ENCODE peak calls at places on chromosome 10, in seven cellular contexts. O, P, A, F, I, W and N are unnamed samples.

GRCh38 chr10:88474884-88475844 is 108.0 kb downstream of the RNLS start:
- DNase-seq in P (no peak), F (no peak), O (no peak), W (no peak), I (no peak), A (no peak), N (no peak)

GRCh38 chr10:83725567-83725966 is 413.7 kb upstream of the GHITM start:
- DNase-seq in F (no peak), P (no peak), I (no peak), W (no peak), A (no peak), O (no peak), N (no peak)

GRCh38 chr10:34498821-34499220 is 316.3 kb downstream of the PARD3 start:
- DNase-seq in A (no peak), O (no peak), F (no peak), W (no peak), I (no peak), P (no peak), N (no peak)

GRCh38 chr10:22714524-22715289 is at the start of gene PIP4K2A:
- DNase-seq in W (peak; percentile 21), O (peak; percentile 82), F (peak; percentile 73), A (peak; percentile 72), I (peak; percentile 15), P (peak; percentile 67), N (no peak)

GRCh38 chr10:10644317-10645111 is 373.2 kb upstream of the CELF2 start:
- DNase-seq in A (no peak), F (no peak), O (no peak), W (peak; percentile 68), I (no peak), P (peak; percentile 77), N (no peak)

GRCh38 chr10:94938383-94938782 is at the start of gene CYP2C9:
- DNase-seq in F (no peak), I (no peak), W (no peak), A (peak; percentile 82), P (no peak), O (no peak), N (no peak)

GRCh38 chr10:3635248-3635647 is 149.8 kb downstream of the KLF6 start:
- DNase-seq in P (no peak), W (no peak), F (no peak), A (no peak), I (no peak), O (no peak), N (no peak)

GRCh38 chr10:125043824-125044658 is 102.1 kb downstream of the ZRANB1 start:
- DNase-seq in I (no peak), W (no peak), A (no peak), F (no peak), P (peak; percentile 25), O (no peak), N (no peak)

GRCh38 chr10:53619678-53620077 is 847.1 kb upstream of the MBL2 start:
- DNase-seq in I (no peak), W (no peak), A (no peak), O (no peak), P (no peak), F (no peak), N (no peak)

GRCh38 chr10:132589681-132590080 is 52.1 kb downstream of the INPP5A start:
- DNase-seq in A (no peak), F (no peak), I (no peak), W (no peak), O (no peak), P (no peak), N (no peak)

GRCh38 chr10:72846225-72846624 is 47.3 kb upstream of the OIT3 start:
- DNase-seq in W (peak; percentile 71), F (no peak), P (peak; percentile 89), O (no peak), A (no peak), I (peak; percentile 74), N (peak; percentile 44)

GRCh38 chr10:19488592-19489280 is 327.5 kb upstream of the PLXDC2 start:
- DNase-seq in W (no peak), P (no peak), F (no peak), A (no peak), I (no peak), O (peak; percentile 65), N (no peak)

GRCh38 chr10:95728535-95728934 is 27.4 kb upstream of the ENTPD1 start:
- DNase-seq in A (no peak), O (no peak), P (peak; percentile 3), I (no peak), W (peak; percentile 18), F (no peak), N (no peak)

GRCh38 chr10:133163889-133164815 is 4.1 kb downstream of the KNDC1 start:
- DNase-seq in O (peak; percentile 51), P (no peak), A (no peak), F (no peak), W (no peak), I (no peak), N (no peak)

GRCh38 chr10:114704720-114705119 is 46.6 kb upstream of the ABLIM1 start:
- DNase-seq in I (no peak), F (no peak), O (no peak), W (no peak), A (no peak), P (no peak), N (no peak)

GRCh38 chr10:99714446-99714845 is 17.5 kb downstream of the COX15 start:
- DNase-seq in P (no peak), F (no peak), W (no peak), A (no peak), O (no peak), I (no peak), N (no peak)

GRCh38 chr10:131912620-131913019 is 11.8 kb downstream of the PPP2R2D start:
- DNase-seq in W (no peak), F (no peak), I (no peak), A (no peak), P (no peak), O (peak; percentile 5), N (no peak)

GRCh38 chr10:88082391-88082790 is 219.0 kb downstream of the PTEN start:
- DNase-seq in A (no peak), O (no peak), P (no peak), F (no peak), W (no peak), I (no peak), N (no peak)

GRCh38 chr10:58359541-58359940 is 24.7 kb downstream of the UBE2D1 start:
- DNase-seq in I (no peak), A (no peak), O (no peak), F (no peak), P (no peak), W (no peak), N (no peak)

GRCh38 chr10:52965938-52966401 is 193.4 kb upstream of the MBL2 start:
- DNase-seq in A (no peak), P (no peak), F (no peak), O (no peak), I (no peak), W (no peak), N (no peak)

GRCh38 chr10:43223056-43223455 is 43.8 kb downstream of the RASGEF1A start:
- DNase-seq in W (no peak), P (no peak), A (no peak), F (no peak), I (no peak), O (no peak), N (no peak)

GRCh38 chr10:79165068-79165467 is 96.3 kb downstream of the ZMIZ1 start:
- DNase-seq in W (no peak), A (no peak), P (no peak), I (no peak), F (no peak), O (no peak), N (no peak)

GRCh38 chr10:52229271-52229931 is 84.7 kb upstream of the DKK1 start:
- DNase-seq in A (no peak), I (no peak), F (no peak), O (no peak), W (peak; percentile 9), P (peak; percentile 63), N (no peak)

GRCh38 chr10:67788028-67788886 is 49.7 kb downstream of the DNAJC12 start:
- DNase-seq in P (no peak), O (no peak), A (peak; percentile 44), W (peak; percentile 16), I (peak; percentile 42), F (peak; percentile 81), N (no peak)

GRCh38 chr10:5944389-5945202 is 32.7 kb downstream of the IL15RA start:
- DNase-seq in F (peak; percentile 88), W (peak; percentile 98), O (peak; percentile 93), I (peak; percentile 67), A (peak; percentile 76), P (peak; percentile 100), N (peak; percentile 99)

DNA sequence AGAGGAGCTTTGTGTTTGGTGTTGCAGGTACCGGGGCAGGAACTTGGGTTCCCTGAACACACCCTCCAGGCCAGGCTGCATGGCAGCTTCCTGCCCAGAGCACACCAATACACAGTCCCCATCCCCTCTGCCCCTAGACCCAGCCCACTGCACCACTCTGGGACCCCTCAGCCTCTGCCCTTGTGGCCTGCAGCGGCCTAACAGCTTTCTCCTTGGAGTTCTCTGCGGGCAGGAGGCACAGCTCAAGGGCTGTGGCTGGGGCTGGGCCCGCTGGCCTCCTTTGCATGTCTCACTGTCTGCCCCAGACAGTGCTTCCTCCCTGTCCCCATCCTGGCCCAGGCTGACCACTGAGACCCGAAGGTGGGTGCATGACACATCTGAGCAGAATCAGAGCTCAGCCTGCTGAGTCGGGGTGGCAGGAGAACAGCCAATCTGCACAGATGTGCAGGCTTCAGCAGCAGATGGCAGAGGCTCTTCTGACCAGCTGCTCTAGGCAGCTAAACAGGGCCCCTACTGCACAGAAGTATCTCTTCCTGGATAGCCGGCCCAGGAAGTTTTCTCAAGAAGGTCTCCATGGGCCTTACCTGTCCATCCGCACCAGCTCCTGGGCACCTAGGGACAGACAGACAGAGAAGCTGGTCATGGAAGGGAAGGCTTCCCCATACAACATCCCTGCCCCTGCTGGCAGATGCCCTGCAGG is 20.8 kb downstream of the VSIR start:
- DNase-seq in I (no peak), W (no peak), O (no peak), P (peak; percentile 24), F (no peak), A (no peak), N (no peak)
- H3K27ac ChIP-seq in I (no peak overlapping the region), W (no peak overlapping the region), O (no peak overlapping the region), P (no peak overlapping the region), F (peak overlapping the region; percentile 7), A (peak overlapping the region; percentile 83), N (no peak overlapping the region)

DNA sequence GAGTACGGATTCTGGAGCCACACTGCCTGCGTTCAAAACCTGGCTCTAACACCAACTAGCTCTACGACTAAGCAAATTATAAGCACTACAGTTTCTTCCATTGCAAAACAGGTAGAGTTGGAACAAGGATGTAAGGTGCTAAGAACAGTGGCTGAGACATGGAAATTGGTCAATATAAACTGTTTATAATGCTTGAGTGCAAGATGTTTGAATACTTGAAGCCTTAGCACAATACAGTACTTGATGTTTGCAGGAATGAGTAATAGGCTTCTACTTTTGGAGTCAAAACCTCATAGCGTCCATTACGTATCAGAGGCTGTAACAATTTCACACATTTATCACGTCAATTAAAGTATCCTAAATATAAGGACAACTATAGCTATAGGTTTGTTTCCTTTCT is 6.9 kb downstream of the NT5C2 start:
- DNase-seq in O (no peak), A (no peak), P (no peak), F (peak; percentile 4), W (no peak), I (no peak), N (no peak)
- H3K27ac ChIP-seq in O (no peak overlapping the region), A (no peak overlapping the region), P (no peak overlapping the region), F (no peak overlapping the region), W (no peak overlapping the region), I (no peak overlapping the region), N (no peak overlapping the region)

GRCh38 chr10:13717571-13717935 is 130.8 kb downstream of the PRPF18 start:
- DNase-seq in A (peak; percentile 5), O (no peak), F (no peak), P (no peak), W (no peak), I (no peak), N (no peak)
- H3K27ac ChIP-seq in A (no peak overlapping the region), O (peak overlapping the region; percentile 36), F (peak overlapping the region; percentile 69), P (peak overlapping the region; percentile 46), W (no peak overlapping the region), I (no peak overlapping the region), N (peak overlapping the region; percentile 89)

GRCh38 chr10:74153123-74153522 is 2.1 kb downstream of the ADK start:
- DNase-seq in W (peak; percentile 78), I (peak; percentile 34), P (peak; percentile 66), F (no peak), O (no peak), A (no peak), N (no peak)
- H3K27ac ChIP-seq in W (no peak overlapping the region), I (no peak overlapping the region), P (no peak overlapping the region), F (no peak overlapping the region), O (no peak overlapping the region), A (no peak overlapping the region), N (no peak overlapping the region)